ENCODE peak calls at places on chromosomes 1 and 21, in nine cellular contexts. X is CD8-positive, alpha-beta T cell; D is suprapubic skin; L is HepG2; I is heart left ventricle; Y is mucosa of descending colon; A is A549; V is naive thymus-derived CD4-positive, alpha-beta T cell; M is pancreas. O is an unnamed sample.

GRCh38 chr1:179876289-179876715 is 1.3 kb downstream of the TOR1AIP2 start:
- DNase-seq in L (peak; percentile 73), M (peak; percentile 21), X (no peak), A (peak; percentile 33), Y (no peak), D (no peak), I (no peak), V (no peak), O (no peak)

GRCh38 chr1:34460193-34460592 is 283.5 kb downstream of the C1orf94 start:
- DNase-seq in L (peak; percentile 21), Y (no peak), D (no peak), V (no peak), X (no peak), M (peak; percentile 26), I (no peak), A (peak; percentile 21), O (peak; percentile 31)

GRCh38 chr21:26112979-26113378 is 57.6 kb downstream of the APP start:
- DNase-seq in M (peak; percentile 38), I (no peak), V (no peak), D (no peak), X (no peak), L (no peak), Y (no peak), A (no peak), O (no peak)

GRCh38 chr1:106360252-106360651 is 696.2 kb upstream of the PRMT6 start:
- DNase-seq in M (no peak), I (no peak), V (no peak), A (no peak), Y (no peak), D (no peak), L (no peak), X (no peak), O (no peak)

GRCh38 chr1:51627672-51628071 is 10.8 kb downstream of the OSBPL9 start:
- DNase-seq in I (no peak), X (no peak), A (peak; percentile 47), V (no peak), Y (no peak), M (no peak), D (no peak), L (peak; percentile 49), O (peak; percentile 6)

GRCh38 chr1:237814319-237814924 is 76.3 kb downstream of the ZP4 start:
- DNase-seq in I (no peak), A (peak; percentile 31), M (no peak), X (no peak), V (no peak), D (no peak), Y (no peak), L (peak; percentile 5), O (no peak)

GRCh38 chr1:100883963-100884362 is 10.7 kb downstream of the EXTL2 start:
- DNase-seq in X (no peak), V (no peak), A (peak; percentile 44), L (peak; percentile 28), D (no peak), I (no peak), Y (no peak), M (no peak), O (no peak)

GRCh38 chr1:165828103-165828558 is 717 bp downstream of the UCK2 start:
- DNase-seq in D (peak; percentile 65), Y (peak; percentile 73), X (peak; percentile 62), A (peak; percentile 60), V (no peak), M (peak; percentile 45), L (peak; percentile 21), I (peak; percentile 24), O (peak; percentile 62)

GRCh38 chr1:32413507-32414185 is 19.4 kb upstream of the BSDC1 start:
- DNase-seq in I (peak; percentile 51), X (peak; percentile 83), Y (no peak), M (no peak), L (peak; percentile 83), D (no peak), V (peak; percentile 27), A (peak; percentile 67), O (peak; percentile 71)

GRCh38 chr21:46544003-46544402 is 60.9 kb downstream of the S100B start:
- DNase-seq in L (no peak), D (no peak), X (no peak), M (no peak), V (no peak), A (no peak), Y (no peak), I (no peak), O (no peak)

GRCh38 chr1:53376742-53377437 is 49.0 kb upstream of the LRP8 start:
- DNase-seq in A (no peak), X (peak; percentile 29), L (no peak), Y (no peak), D (peak; percentile 28), V (no peak), I (no peak), M (no peak), O (no peak)
- H3K4me1 ChIP-seq in A (peaks cover 5% of the 10 kb centered on the region), X (no peaks in the 10 kb centered on the region), L (peaks cover 26% of the 10 kb centered on the region), Y (no peaks in the 10 kb centered on the region), D (no peaks in the 10 kb centered on the region), V (no peaks in the 10 kb centered on the region), I (no peaks in the 10 kb centered on the region), M (no peaks in the 10 kb centered on the region), O (peaks cover 6% of the 10 kb centered on the region)

GRCh38 chr1:26378879-26379251 is 6.3 kb upstream of the ZNF683 start:
- DNase-seq in M (no peak), D (no peak), L (no peak), A (no peak), Y (no peak), X (no peak), I (no peak), V (no peak), O (no peak)
- H3K4me1 ChIP-seq in M (no peaks in the 10 kb centered on the region), D (peaks cover 20% of the 10 kb centered on the region), L (no peaks in the 10 kb centered on the region), A (peaks cover 16% of the 10 kb centered on the region), Y (no peaks in the 10 kb centered on the region), X (peaks cover 59% of the 10 kb centered on the region), I (no peaks in the 10 kb centered on the region), V (peaks cover 56% of the 10 kb centered on the region), O (no peaks in the 10 kb centered on the region)

GRCh38 chr1:41762251-41762650 is 156.5 kb downstream of the HIVEP3 start:
- DNase-seq in V (no peak), L (no peak), A (no peak), Y (no peak), D (no peak), M (no peak), I (no peak), X (no peak), O (no peak)
- H3K4me1 ChIP-seq in V (no peaks in the 10 kb centered on the region), L (no peaks in the 10 kb centered on the region), A (no peaks in the 10 kb centered on the region), Y (no peaks in the 10 kb centered on the region), D (peaks cover 23% of the 10 kb centered on the region), M (no peaks in the 10 kb centered on the region), I (peaks cover 29% of the 10 kb centered on the region), X (no peaks in the 10 kb centered on the region), O (no peaks in the 10 kb centered on the region)

GRCh38 chr1:89760496-89760895 is 60.3 kb upstream of the LRRC8D start:
- DNase-seq in L (no peak), A (no peak), V (no peak), X (no peak), I (no peak), M (no peak), D (no peak), Y (no peak), O (no peak)

GRCh38 chr1:89761901-89762300 is 58.9 kb upstream of the LRRC8D start:
- DNase-seq in A (no peak), L (no peak), D (no peak), M (no peak), X (no peak), Y (no peak), I (no peak), V (no peak), O (no peak)

GRCh38 chr1:89757532-89757931 is 63.3 kb upstream of the LRRC8D start:
- DNase-seq in I (peak; percentile 62), A (no peak), V (no peak), D (no peak), X (peak; percentile 73), M (no peak), Y (peak; percentile 68), L (no peak), O (no peak)

GRCh38 chr1:89758127-89758526 is 62.7 kb upstream of the LRRC8D start:
- DNase-seq in L (no peak), M (no peak), D (no peak), I (no peak), X (no peak), Y (no peak), V (no peak), A (no peak), O (no peak)

DNA sequence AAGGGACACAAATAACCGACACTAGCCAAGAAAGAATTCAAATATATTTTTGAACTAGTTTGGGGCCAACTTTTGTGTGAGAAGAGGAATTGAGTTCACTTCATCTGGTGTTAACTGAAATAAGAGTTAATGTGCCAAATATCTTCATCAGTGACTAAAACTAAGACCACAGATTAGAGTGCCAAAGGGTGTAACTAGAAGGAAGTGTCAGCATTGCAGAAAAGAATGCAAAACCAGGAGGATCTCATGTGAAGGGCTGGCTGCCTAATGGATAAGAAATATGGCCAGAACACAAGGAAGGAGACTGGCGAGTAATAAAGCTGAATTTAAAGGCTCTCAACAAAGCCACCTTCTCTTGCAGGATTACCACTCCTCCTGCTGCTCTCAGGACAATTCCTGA is 61.8 kb upstream of the LRRC8D start:
- DNase-seq in Y (no peak), X (no peak), L (no peak), I (no peak), V (no peak), M (no peak), A (no peak), D (no peak), O (no peak)
- H3K4me1 ChIP-seq in Y (no peaks in the 10 kb centered on the region), X (peaks cover 76% of the 10 kb centered on the region), L (peaks cover 45% of the 10 kb centered on the region), I (peaks cover 68% of the 10 kb centered on the region), V (peaks cover 36% of the 10 kb centered on the region), M (peaks cover 5% of the 10 kb centered on the region), A (peaks cover 3% of the 10 kb centered on the region), D (peaks cover 32% of the 10 kb centered on the region), O (peaks cover 5% of the 10 kb centered on the region)